ENCODE peak calls at places on chromosomes 2 and 18, in six cellular contexts. Y, N, V, K, U and R are unnamed samples.

GRCh38 chr18:62814114-62814759 is 98.9 kb downstream of the PHLPP1 start:
- DNase-seq in Y (no peak), N (no peak), V (no peak), K (no peak), U (no peak), R (no peak)

GRCh38 chr2:101962243-101962809 is 29.4 kb upstream of the IL1R2 start:
- DNase-seq in Y (no peak), N (no peak), V (no peak), K (no peak), U (no peak), R (no peak)

GRCh38 chr2:184326076-184326475 is 272.3 kb upstream of the ZNF804A start:
- DNase-seq in Y (no peak), N (no peak), V (no peak), K (no peak), U (no peak), R (no peak)

GRCh38 chr2:42854207-42854818 is 61.9 kb upstream of the HAAO start:
- DNase-seq in Y (no peak), N (no peak), V (peak), K (no peak), U (no peak), R (no peak)

GRCh38 chr2:148515170-148515569 is 129.4 kb upstream of the EPC2 start:
- DNase-seq in Y (no peak), N (no peak), V (no peak), K (no peak), U (no peak), R (no peak)

GRCh38 chr2:214075446-214075845 is 335.4 kb upstream of the VWC2L start:
- DNase-seq in Y (no peak), N (no peak), V (no peak), K (no peak), U (no peak), R (no peak)

GRCh38 chr18:54303408-54303807 is 34.1 kb downstream of the POLI start:
- DNase-seq in Y (no peak), N (no peak), V (no peak), K (no peak), U (no peak), R (no peak)

GRCh38 chr18:48238206-48238605 is 171.0 kb downstream of the ZBTB7C start:
- DNase-seq in Y (no peak), N (no peak), V (no peak), K (no peak), U (no peak), R (no peak)

GRCh38 chr2:38509322-38509946 is 93.3 kb downstream of the HNRNPLL start:
- DNase-seq in Y (no peak), N (no peak), V (peak), K (no peak), U (peak), R (no peak)

GRCh38 chr18:13577091-13577697 is 149.2 kb downstream of the FAM210A start:
- DNase-seq in Y (no peak), N (peak), V (peak), K (no peak), U (peak), R (peak)

GRCh38 chr2:214881647-214882205 is 72.2 kb upstream of the BARD1 start:
- DNase-seq in Y (no peak), N (no peak), V (no peak), K (no peak), U (no peak), R (no peak)

GRCh38 chr2:211085056-211085680 is 528.8 kb downstream of the CPS1 start:
- DNase-seq in Y (peak), N (peak), V (peak), K (no peak), U (no peak), R (peak)

GRCh38 chr2:191635333-191636234 is 42.4 kb upstream of the NABP1 start:
- DNase-seq in Y (no peak), N (no peak), V (peak), K (no peak), U (peak), R (no peak)

GRCh38 chr2:153403937-153404336 is 74.6 kb downstream of the RPRM start:
- DNase-seq in Y (no peak), N (no peak), V (no peak), K (no peak), U (no peak), R (no peak)

GRCh38 chr18:41906528-41907256 is 48.3 kb upstream of the PIK3C3 start:
- DNase-seq in Y (peak), N (peak), V (peak), K (no peak), U (peak), R (peak)

GRCh38 chr2:144449028-144449406 is 70.9 kb downstream of the ZEB2 start:
- DNase-seq in Y (peak), N (no peak), V (no peak), K (no peak), U (no peak), R (no peak)

GRCh38 chr2:72330673-72331072 is 183.0 kb upstream of the CYP26B1 start:
- DNase-seq in Y (no peak), N (no peak), V (peak), K (no peak), U (no peak), R (no peak)

GRCh38 chr2:231621051-231621879 is 28.6 kb downstream of the TEX44 start:
- DNase-seq in Y (no peak), N (no peak), V (no peak), K (no peak), U (no peak), R (no peak)

GRCh38 chr18:67600181-67600631 is 83.7 kb upstream of the DSEL start:
- DNase-seq in Y (no peak), N (no peak), V (peak), K (no peak), U (no peak), R (no peak)

GRCh38 chr18:4987452-4988405 is 209.3 kb downstream of the AKAIN1 start:
- DNase-seq in Y (no peak), N (no peak), V (no peak), K (no peak), U (no peak), R (no peak)

DNA sequence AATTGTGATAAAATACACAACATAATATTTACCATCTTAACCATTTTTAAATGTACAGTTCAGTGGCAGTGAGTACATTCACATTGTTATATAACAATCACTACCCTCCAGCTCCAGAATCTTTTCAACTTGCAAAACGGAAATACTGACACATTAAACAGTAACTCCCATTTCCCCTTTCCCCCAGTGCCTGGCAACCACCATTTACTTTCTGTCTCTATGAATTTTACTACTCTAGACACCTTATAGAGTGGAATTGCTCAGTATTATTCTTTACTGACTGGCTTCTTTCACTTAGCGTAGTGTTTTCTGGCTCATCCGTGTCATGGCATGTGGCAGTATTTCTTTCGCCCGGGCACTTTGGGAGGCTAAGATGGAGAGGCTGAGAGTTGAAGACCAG is 32.6 kb downstream of the FASTKD2 start:
- DNase-seq in Y (no peak), N (no peak), V (no peak), K (no peak), U (no peak), R (no peak)
- TF ChIP-seq CTCF in Y (no peak), N (no peak), V (no peak), K (no peak), U (no peak), R (no peak)

DNA sequence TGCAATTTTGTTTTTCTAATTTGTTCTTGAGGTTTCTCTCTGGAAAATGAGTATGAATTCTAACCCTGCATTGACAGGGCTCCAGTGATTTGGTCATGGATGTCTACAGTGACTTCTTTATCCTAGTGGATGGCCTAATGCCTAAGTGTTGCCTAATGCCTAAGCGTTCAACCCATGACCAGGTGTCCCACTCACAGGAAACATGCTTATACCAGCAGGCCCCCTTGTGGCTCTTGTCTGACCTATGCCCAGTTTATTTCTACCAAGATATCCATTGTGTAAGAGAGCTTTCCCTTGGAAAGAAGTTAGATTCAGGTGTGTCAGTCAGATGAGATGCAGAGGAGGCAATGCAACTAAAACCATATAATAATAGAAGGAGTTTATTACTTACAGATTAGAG is 77.8 kb upstream of the HNMT start:
- DNase-seq in Y (no peak), N (no peak), V (no peak), K (no peak), U (no peak), R (no peak)
- TF ChIP-seq CTCF in Y (peak), N (no peak), V (no peak), K (peak), U (no peak), R (no peak)

GRCh38 chr2:146312899-146313298 is 1531.9 kb upstream of the ACVR2A start:
- DNase-seq in Y (no peak), N (no peak), V (peak), K (no peak), U (no peak), R (no peak)
- TF ChIP-seq CTCF in Y (peak), N (peak), V (peak), K (peak), U (peak), R (no peak)

GRCh38 chr18:64972545-64972944 is 778.3 kb upstream of the CDH7 start:
- DNase-seq in Y (no peak), N (no peak), V (no peak), K (no peak), U (no peak), R (no peak)

DNA sequence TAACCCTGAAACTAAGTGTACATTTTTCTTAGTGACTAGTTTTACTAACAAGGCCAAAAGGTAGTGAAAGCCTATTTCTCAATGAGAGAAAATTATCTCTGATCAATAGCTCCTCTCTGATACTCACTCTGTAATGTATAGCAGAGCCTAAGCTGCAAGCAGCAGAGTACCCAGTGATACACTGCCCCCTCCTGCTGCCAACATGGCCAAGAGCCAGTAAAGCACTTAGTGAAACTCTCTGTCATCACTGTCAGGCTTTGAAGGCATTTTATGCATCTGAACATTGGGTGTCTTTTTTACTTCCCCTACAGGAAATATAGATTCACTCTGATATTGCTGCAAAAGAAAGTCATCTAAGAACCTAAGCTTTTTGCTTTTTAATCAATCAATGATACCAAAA is 784.1 kb upstream of the CDH7 start:
- DNase-seq in Y (no peak), N (no peak), V (no peak), K (no peak), U (no peak), R (no peak)
- TF ChIP-seq CTCF in Y (peak), N (no peak), V (no peak), K (peak), U (no peak), R (no peak)